ENCODE peak calls at places on chromosomes 3 and 15, in ten cellular contexts. R is COLO829; A is anterior cingulate cortex; B is NCI-H1694 treated with DMSO at 0.1 percent for 48 hours; V is A172; P is activated T-helper 1 cell treated with Interleukin-2 at 50 U/mL for 16 hours; Z is H9; I is DMS53; U is T-helper 2 cell; J is effector memory CD4-positive, alpha-beta T cell. M is an unnamed sample.

GRCh38 chr3:124221286-124221821 is 229.4 kb upstream of the ROPN1 start:
- DNase-seq in P (no peak), B (no peak), Z (no peak), V (peak; percentile 59), I (peak; percentile 36), J (no peak), R (no peak), A (no peak), U (no peak), M (no peak)

GRCh38 chr3:197820550-197821335 is 29.7 kb downstream of the LRCH3 start:
- DNase-seq in B (no peak), J (no peak), I (peak; percentile 92), U (no peak), V (no peak), Z (no peak), P (no peak), R (no peak), A (no peak), M (no peak)

GRCh38 chr3:158749526-158749925 is 17.3 kb upstream of the RARRES1 start:
- DNase-seq in P (no peak), U (no peak), B (no peak), R (no peak), I (no peak), A (no peak), V (no peak), J (no peak), Z (no peak), M (no peak)

GRCh38 chr15:48330045-48330840 is 986 bp upstream of the DUT start:
- DNase-seq in B (no peak), R (no peak), P (no peak), I (no peak), J (no peak), Z (no peak), V (no peak), A (no peak), U (no peak), M (no peak)

GRCh38 chr15:56371495-56372147 is 6.4 kb downstream of the TEX9 start:
- DNase-seq in B (no peak), V (no peak), Z (no peak), R (no peak), P (no peak), I (peak; percentile 1), A (no peak), U (no peak), J (no peak), M (no peak)

GRCh38 chr3:184238246-184238818 is 8.9 kb downstream of the VWA5B2 start:
- DNase-seq in B (peak; percentile 67), Z (no peak), A (no peak), R (no peak), P (no peak), J (no peak), V (no peak), U (no peak), I (no peak), M (no peak)

GRCh38 chr3:41418961-41419691 is 219.8 kb downstream of the CTNNB1 start:
- DNase-seq in P (no peak), J (no peak), V (peak; percentile 87), I (peak; percentile 3), U (peak; percentile 39), R (no peak), A (no peak), Z (peak; percentile 36), B (no peak), M (no peak)

GRCh38 chr15:83854950-83855707 is 201.2 kb downstream of the ADAMTSL3 start:
- DNase-seq in J (no peak), B (no peak), R (no peak), U (no peak), I (peak; percentile 6), A (no peak), V (no peak), P (no peak), Z (no peak), M (no peak)

GRCh38 chr3:156665296-156665695 is 9.1 kb upstream of the TIPARP start:
- DNase-seq in J (no peak), V (no peak), Z (no peak), P (no peak), R (no peak), I (no peak), U (no peak), B (no peak), A (no peak), M (no peak)

GRCh38 chr3:385151-385550 is 188.6 kb downstream of the CHL1 start:
- DNase-seq in J (no peak), B (no peak), Z (no peak), V (no peak), U (no peak), I (no peak), A (no peak), R (no peak), P (no peak), M (no peak)

GRCh38 chr3:55189359-55189801 is 261.5 kb upstream of the LRTM1 start:
- DNase-seq in I (no peak), V (peak; percentile 91), J (no peak), U (no peak), R (peak; percentile 92), A (no peak), B (no peak), Z (peak; percentile 56), P (no peak), M (peak; percentile 45)

GRCh38 chr15:70491183-70491621 is 272.2 kb downstream of the UACA start:
- DNase-seq in J (no peak), A (no peak), B (no peak), I (no peak), V (no peak), Z (no peak), R (no peak), U (peak; percentile 66), P (no peak), M (no peak)

GRCh38 chr3:180762866-180763265 is 83.6 kb upstream of the CCDC39 start:
- DNase-seq in I (no peak), B (no peak), R (peak; percentile 65), Z (no peak), U (no peak), J (no peak), P (no peak), A (no peak), V (peak; percentile 34), M (no peak)

GRCh38 chr3:79204351-79204750 is 563.4 kb downstream of the ROBO1 start:
- DNase-seq in I (no peak), J (no peak), B (no peak), U (no peak), A (no peak), Z (no peak), V (no peak), P (no peak), R (no peak), M (no peak)

GRCh38 chr3:44772099-44772442 is 10.5 kb downstream of the KIF15 start:
- DNase-seq in A (no peak), P (no peak), Z (no peak), J (no peak), I (no peak), V (no peak), B (no peak), R (no peak), U (no peak), M (no peak)

GRCh38 chr15:78565097-78565950 is at the start of gene CHRNA5:
- DNase-seq in J (peak; percentile 47), I (peak; percentile 94), V (peak; percentile 91), A (no peak), P (peak; percentile 37), R (peak; percentile 40), Z (peak; percentile 100), U (peak; percentile 57), B (peak; percentile 80), M (peak; percentile 71)

GRCh38 chr3:141426404-141427034 is 58.2 kb downstream of the ZBTB38 start:
- DNase-seq in P (no peak), B (no peak), A (peak; percentile 70), R (peak; percentile 50), V (peak; percentile 58), Z (no peak), I (peak; percentile 72), U (no peak), J (no peak), M (no peak)

GRCh38 chr15:75844629-75845390 is 1.6 kb downstream of the UBE2Q2 start:
- DNase-seq in J (no peak), U (peak; percentile 8), Z (no peak), I (no peak), B (no peak), A (no peak), R (no peak), V (no peak), P (no peak), M (no peak)

GRCh38 chr15:98900382-98900781 is 107.2 kb downstream of the PGPEP1L start:
- DNase-seq in A (no peak), Z (no peak), R (no peak), B (no peak), V (peak; percentile 52), U (no peak), P (no peak), I (no peak), J (no peak), M (no peak)

GRCh38 chr15:48954538-48954937 is 9.2 kb downstream of the SHC4 start:
- DNase-seq in J (no peak), P (no peak), A (no peak), Z (peak; percentile 60), U (no peak), B (no peak), I (no peak), V (peak; percentile 16), R (no peak), M (peak; percentile 59)

GRCh38 chr3:123353852-123354238 is 95.0 kb downstream of the ADCY5 start:
- DNase-seq in J (no peak), B (no peak), I (no peak), Z (no peak), U (no peak), R (no peak), A (no peak), P (no peak), V (peak; percentile 79), M (no peak)

GRCh38 chr3:127135241-127136023 is 57.5 kb upstream of the PRR23E start:
- DNase-seq in R (no peak), A (no peak), P (no peak), V (no peak), J (no peak), U (no peak), Z (no peak), B (no peak), I (peak; percentile 55), M (no peak)

GRCh38 chr3:4343258-4343657 is 40.1 kb downstream of the SETMAR start:
- DNase-seq in R (peak; percentile 48), J (no peak), P (no peak), U (no peak), Z (no peak), V (peak; percentile 14), A (no peak), I (no peak), B (no peak), M (peak; percentile 36)

M was measured in foreskin melanocyte.